ENCODE peak calls at places on chromosomes 6 and 20, in nine cellular contexts. S is T-helper 17 cell; M is GM12878; Q is Peyer's patch; D is CD8-positive, alpha-beta memory T cell; Z is GM23248; R is heart left ventricle; J is aorta; H is right cardiac atrium. L is an unnamed sample. For H3K9me3, the result is how much of the 10 kb centered on the place peaks cover.

GRCh38 chr6:122903266-122903915 is 92.6 kb upstream of the CLVS2 start:
- DNase-seq in S (no peak), M (no peak), Q (no peak), D (no peak), Z (no peak), R (no peak), J (no peak), H (no peak), L (no peak)

GRCh38 chr20:25223179-25223661 is 24.7 kb upstream of the PYGB start:
- DNase-seq in S (no peak), M (no peak), Q (peak), D (no peak), Z (peak), R (no peak), J (no peak), H (no peak), L (no peak)

GRCh38 chr6:95095271-95095670 is 482.1 kb upstream of the MANEA start:
- DNase-seq in S (no peak), M (no peak), Q (no peak), D (no peak), Z (peak), R (no peak), J (no peak), H (no peak), L (no peak)

GRCh38 chr20:1944345-1945099 is 49.3 kb downstream of the SIRPA start:
- DNase-seq in S (no peak), M (no peak), Q (no peak), D (no peak), Z (no peak), R (no peak), J (no peak), H (no peak), L (no peak)

GRCh38 chr6:20827798-20828197 is 293.5 kb downstream of the CDKAL1 start:
- DNase-seq in S (no peak), M (no peak), Q (no peak), D (no peak), Z (peak), R (no peak), J (no peak), H (no peak), L (no peak)

GRCh38 chr6:90098025-90098474 is 198.6 kb downstream of the BACH2 start:
- DNase-seq in S (no peak), M (no peak), Q (peak), D (no peak), Z (peak), R (peak), J (peak), H (peak), L (no peak)

GRCh38 chr20:47124235-47124717 is 229.6 kb downstream of the EYA2 start:
- DNase-seq in S (no peak), M (no peak), Q (no peak), D (no peak), Z (peak), R (no peak), J (peak), H (peak), L (no peak)

GRCh38 chr6:82741325-82741995 is 324.2 kb downstream of the UBE3D start:
- DNase-seq in S (no peak), M (no peak), Q (no peak), D (no peak), Z (peak), R (no peak), J (no peak), H (no peak), L (no peak)

GRCh38 chr20:22998476-22998875 is 36.6 kb upstream of the SSTR4 start:
- DNase-seq in S (no peak), M (no peak), Q (no peak), D (no peak), Z (no peak), R (no peak), J (no peak), H (no peak), L (no peak)

GRCh38 chr20:44684047-44684965 is 30.9 kb upstream of the CCN5 start:
- DNase-seq in S (no peak), M (no peak), Q (no peak), D (no peak), Z (no peak), R (no peak), J (no peak), H (no peak), L (no peak)

GRCh38 chr6:14074723-14075503 is 42.7 kb upstream of the CD83 start:
- DNase-seq in S (no peak), M (no peak), Q (no peak), D (peak), Z (peak), R (no peak), J (no peak), H (peak), L (no peak)

GRCh38 chr6:26571592-26572296 is 25.0 kb upstream of the ABT1 start:
- DNase-seq in S (no peak), M (peak), Q (peak), D (peak), Z (peak), R (peak), J (peak), H (peak), L (no peak)

GRCh38 chr6:125918681-125919566 is 37.6 kb upstream of the HINT3 start:
- DNase-seq in S (no peak), M (peak), Q (peak), D (peak), Z (peak), R (no peak), J (peak), H (peak), L (peak)

GRCh38 chr6:372336-372911 is 19.1 kb upstream of the IRF4 start:
- DNase-seq in S (no peak), M (no peak), Q (no peak), D (no peak), Z (no peak), R (no peak), J (peak), H (no peak), L (no peak)

GRCh38 chr6:373031-373430 is 18.5 kb upstream of the IRF4 start:
- DNase-seq in S (no peak), M (no peak), Q (no peak), D (no peak), Z (no peak), R (no peak), J (no peak), H (no peak), L (no peak)

GRCh38 chr6:369559-370431 is 21.8 kb upstream of the IRF4 start:
- DNase-seq in S (no peak), M (no peak), Q (no peak), D (no peak), Z (no peak), R (no peak), J (peak), H (no peak), L (no peak)

GRCh38 chr6:367891-368630 is 23.5 kb upstream of the IRF4 start:
- DNase-seq in S (no peak), M (no peak), Q (no peak), D (no peak), Z (no peak), R (no peak), J (peak), H (no peak), L (no peak)

GRCh38 chr6:370555-370954 is 21.0 kb upstream of the IRF4 start:
- DNase-seq in S (no peak), M (no peak), Q (no peak), D (no peak), Z (no peak), R (no peak), J (peak), H (no peak), L (no peak)
- H3K9me3 ChIP-seq in S (under half), M (under half), Q (under half), D (under half), Z (under half), R (under half), J (under half), H (under half), L (under half)

DNA sequence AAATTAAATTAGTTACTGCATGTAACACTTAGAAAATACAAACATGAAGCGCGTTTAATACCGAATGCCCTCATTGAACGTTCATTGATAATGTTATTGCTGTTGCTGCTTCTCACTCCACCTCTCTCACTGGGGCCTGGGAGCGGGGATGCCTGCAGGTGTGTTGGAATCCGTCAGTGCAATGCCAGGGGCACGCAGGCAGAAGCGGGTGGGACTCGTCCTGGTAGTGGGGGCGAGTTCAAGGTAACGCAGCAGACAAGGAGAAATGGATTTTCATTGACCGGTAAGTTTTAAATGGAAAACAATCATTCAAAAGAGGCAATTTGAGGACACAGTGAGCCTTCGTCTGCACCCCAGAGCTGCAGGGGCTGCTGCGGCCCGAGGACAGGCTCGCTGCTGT is 71.2 kb upstream of the AFDN start:
- DNase-seq in S (no peak), M (no peak), Q (peak), D (no peak), Z (no peak), R (no peak), J (no peak), H (no peak), L (no peak)
- H3K9me3 ChIP-seq in S (under half), M (under half), Q (under half), D (under half), Z (under half), R (under half), J (under half), H (under half), L (under half)

GRCh38 chr6:168281826-168282225 is 37.8 kb downstream of the DACT2 start:
- DNase-seq in S (no peak), M (no peak), Q (no peak), D (no peak), Z (no peak), R (no peak), J (no peak), H (no peak), L (no peak)
- H3K9me3 ChIP-seq in S (under half), M (under half), Q (under half), D (under half), Z (under half), R (under half), J (under half), H (under half), L (under half)

GRCh38 chr6:79969784-79970183 is 22.4 kb upstream of the ELOVL4 start:
- DNase-seq in S (no peak), M (no peak), Q (no peak), D (no peak), Z (no peak), R (no peak), J (no peak), H (no peak), L (no peak)
- H3K9me3 ChIP-seq in S (under half), M (under half), Q (under half), D (under half), Z (under half), R (under half), J (under half), H (under half), L (under half)

GRCh38 chr20:38238834-38239233 is 21.7 kb downstream of the KIAA1755 start:
- DNase-seq in S (no peak), M (no peak), Q (no peak), D (no peak), Z (no peak), R (no peak), J (no peak), H (no peak), L (no peak)

GRCh38 chr20:38243617-38244016 is 16.9 kb downstream of the KIAA1755 start:
- DNase-seq in S (no peak), M (no peak), Q (no peak), D (no peak), Z (peak), R (no peak), J (no peak), H (no peak), L (no peak)

GRCh38 chr20:38242848-38243449 is 17.6 kb downstream of the KIAA1755 start:
- DNase-seq in S (no peak), M (no peak), Q (no peak), D (no peak), Z (no peak), R (no peak), J (no peak), H (no peak), L (no peak)

GRCh38 chr20:38239406-38239805 is 21.1 kb downstream of the KIAA1755 start:
- DNase-seq in S (no peak), M (no peak), Q (no peak), D (no peak), Z (no peak), R (no peak), J (no peak), H (no peak), L (no peak)

DNA sequence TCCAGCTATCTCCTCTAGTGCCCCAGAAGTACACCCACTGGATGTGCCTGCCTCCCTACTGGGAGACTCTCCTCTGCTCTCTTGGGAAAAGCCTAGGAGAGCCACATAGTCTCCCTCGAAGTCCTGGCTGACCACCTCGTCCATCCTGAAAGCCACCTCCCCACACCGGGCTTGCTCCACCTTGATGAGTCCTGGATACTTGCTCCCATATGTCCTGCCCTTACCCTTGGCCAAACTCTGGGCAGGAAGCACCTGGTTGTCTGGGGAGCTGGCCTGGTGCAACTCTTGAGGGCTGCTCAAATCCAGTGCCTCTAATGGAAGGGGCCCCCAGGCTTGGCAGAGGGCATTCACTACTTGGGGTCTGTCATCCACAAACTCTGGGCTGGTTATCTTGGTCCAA is 19.3 kb downstream of the KIAA1755 start:
- DNase-seq in S (no peak), M (no peak), Q (no peak), D (no peak), Z (no peak), R (no peak), J (no peak), H (no peak), L (no peak)
- H3K9me3 ChIP-seq in S (under half), M (under half), Q (under half), D (under half), Z (under half), R (under half), J (under half), H (under half), L (under half)

DNA sequence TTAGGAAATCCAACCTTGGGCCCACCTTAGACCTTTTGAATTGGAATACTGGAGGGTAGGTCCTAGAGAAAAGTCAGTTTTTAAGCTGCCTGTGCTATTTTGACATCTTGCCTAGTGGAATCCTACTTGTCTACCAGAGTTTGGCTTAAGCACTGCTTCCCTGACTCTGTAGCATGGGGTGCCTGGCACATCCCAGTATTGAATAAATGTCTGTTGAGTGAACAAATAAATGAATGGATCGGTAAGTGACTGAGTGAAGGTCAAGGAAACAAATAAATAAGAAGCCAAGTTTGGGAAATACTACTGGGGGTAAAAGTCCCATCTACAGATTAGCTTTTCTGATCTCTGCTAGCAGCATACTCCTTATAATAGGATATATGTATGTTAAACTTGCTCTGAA is 140.5 kb downstream of the FNDC1 start:
- DNase-seq in S (no peak), M (no peak), Q (no peak), D (no peak), Z (no peak), R (no peak), J (no peak), H (no peak), L (no peak)
- H3K9me3 ChIP-seq in S (under half), M (under half), Q (under half), D (under half), Z (under half), R (under half), J (under half), H (under half), L (under half)

DNA sequence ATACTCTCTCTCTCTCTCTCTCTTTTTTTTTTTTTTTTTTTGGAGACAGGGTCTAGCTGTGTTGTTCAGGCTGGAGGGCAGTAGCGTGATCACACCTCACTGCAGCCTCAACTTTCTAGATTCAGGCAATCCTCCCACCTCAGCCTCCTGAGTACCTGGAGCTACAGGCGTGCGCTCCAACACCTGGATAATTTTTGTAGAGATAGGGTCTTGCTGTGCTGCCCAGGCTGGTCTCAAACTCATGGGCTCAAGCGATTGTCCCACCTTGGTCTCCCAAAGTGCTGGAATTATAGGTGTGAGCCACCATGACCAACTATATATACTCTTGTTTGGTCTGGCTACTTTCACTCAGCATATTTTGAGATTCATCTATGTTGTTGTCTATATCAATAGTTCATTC is 154.9 kb downstream of the ZFAND3 start:
- DNase-seq in S (no peak), M (no peak), Q (no peak), D (no peak), Z (no peak), R (no peak), J (no peak), H (no peak), L (no peak)
- H3K9me3 ChIP-seq in S (under half), M (under half), Q (under half), D (under half), Z (under half), R (under half), J (under half), H (under half), L (under half)

GRCh38 chr6:22526753-22527152 is 42.6 kb upstream of the HDGFL1 start:
- DNase-seq in S (no peak), M (no peak), Q (no peak), D (no peak), Z (no peak), R (no peak), J (no peak), H (no peak), L (no peak)
- H3K9me3 ChIP-seq in S (under half), M (under half), Q (under half), D (under half), Z (under half), R (under half), J (under half), H (under half), L (under half)

DNA sequence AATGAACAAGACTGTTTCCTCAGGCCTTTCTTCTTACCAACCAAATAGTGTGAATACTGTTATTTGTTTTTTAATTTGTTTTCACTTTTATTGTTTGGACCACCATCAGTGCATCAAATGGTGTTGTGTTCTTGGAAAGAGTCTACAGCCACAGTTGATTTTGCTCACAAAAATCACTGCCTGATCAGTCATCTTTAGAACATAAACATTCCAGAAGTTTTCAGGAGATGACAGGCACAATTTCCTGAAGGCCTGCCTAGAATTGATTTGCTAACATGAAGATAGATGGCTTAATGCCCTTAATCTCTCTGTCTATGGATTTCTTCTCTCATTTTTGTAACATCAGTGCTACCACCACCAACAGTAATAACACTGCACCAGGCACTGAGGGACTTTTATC is 13.5 kb downstream of the IL22RA2 start:
- DNase-seq in S (no peak), M (no peak), Q (no peak), D (no peak), Z (no peak), R (no peak), J (no peak), H (no peak), L (no peak)
- H3K9me3 ChIP-seq in S (under half), M (under half), Q (under half), D (under half), Z (under half), R (under half), J (under half), H (under half), L (under half)

DNA sequence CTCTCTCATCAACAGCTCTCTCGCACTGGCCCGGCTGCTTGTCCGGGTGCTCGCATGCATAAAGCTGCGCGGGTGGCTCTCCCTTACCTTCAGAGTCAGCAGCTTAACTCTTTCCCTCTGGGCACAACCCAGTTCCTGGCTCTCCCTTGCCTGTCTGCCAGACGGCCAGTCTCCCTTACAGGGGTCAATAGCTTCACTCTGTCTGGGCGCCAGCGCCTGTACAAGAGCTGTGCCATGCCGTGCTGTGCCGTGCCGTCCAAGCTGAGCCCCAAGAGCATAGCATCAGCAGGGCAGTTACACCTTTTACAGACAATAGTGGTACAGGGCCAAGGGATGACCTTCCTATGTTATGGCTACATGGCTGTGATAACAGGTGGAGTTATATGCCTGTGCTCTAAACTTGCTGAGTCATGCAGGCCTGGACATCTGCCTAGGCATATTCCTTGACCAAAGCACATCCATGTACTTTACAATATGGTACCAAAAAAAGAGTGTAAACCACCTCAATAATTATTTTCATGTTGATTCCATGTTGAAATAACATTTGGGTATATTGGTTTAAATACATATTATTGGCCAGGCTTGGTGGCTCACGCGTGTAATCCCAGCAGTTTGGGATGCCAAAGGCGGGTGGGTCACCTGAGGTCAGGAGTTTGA is 47.9 kb downstream of the BLTP3A start:
- DNase-seq in S (no peak), M (no peak), Q (no peak), D (no peak), Z (no peak), R (no peak), J (no peak), H (no peak), L (no peak)
- H3K9me3 ChIP-seq in S (under half), M (under half), Q (under half), D (under half), Z (under half), R (under half), J (under half), H (under half), L (under half)